ENCODE peak calls at places on chromosomes 5 and 9, in seven cellular contexts. V is HCT116, O is nephron progenitor cell, T is hepatocyte, H is cardiac fibroblast, K is omental fat pad, F is GM10248. X is an unnamed sample.

GRCh38 chr5:151648988-151649387 is 37.7 kb downstream of the SPARC start:
- DNase-seq in T (no peak), K (no peak), F (no peak), H (no peak), O (no peak), V (no peak), X (no peak)

GRCh38 chr5:132760043-132760420 is 12.8 kb downstream of the CCNI2 start:
- DNase-seq in K (no peak), V (no peak), T (no peak), F (no peak), O (no peak), H (no peak), X (no peak)

GRCh38 chr5:109053995-109054417 is 306.3 kb downstream of the FER start:
- DNase-seq in F (peak; percentile 13), T (no peak), V (no peak), H (peak; percentile 46), K (no peak), O (no peak), X (no peak)

GRCh38 chr5:1929108-1929991 is 46.6 kb upstream of the IRX4 start:
- DNase-seq in T (no peak), F (no peak), K (no peak), O (no peak), H (no peak), V (no peak), X (no peak)

GRCh38 chr5:10856646-10857332 is 95.8 kb upstream of the DAP start:
- DNase-seq in V (no peak), O (peak; percentile 88), H (peak; percentile 49), F (peak; percentile 43), T (peak; percentile 76), K (peak; percentile 33), X (peak; percentile 32)

GRCh38 chr9:14062449-14063187 is 251.3 kb downstream of the NFIB start:
- DNase-seq in T (no peak), F (no peak), O (no peak), V (no peak), K (no peak), H (peak; percentile 74), X (no peak)

GRCh38 chr9:16530669-16531461 is 339.6 kb downstream of the BNC2 start:
- DNase-seq in K (no peak), H (no peak), V (no peak), F (no peak), O (no peak), T (peak; percentile 22), X (no peak)

GRCh38 chr5:181191526-181192336 is 13.3 kb downstream of the TRIM7 start:
- DNase-seq in K (peak; percentile 91), O (peak; percentile 97), H (peak; percentile 96), F (peak; percentile 92), V (peak; percentile 89), T (peak; percentile 97), X (peak; percentile 99)

GRCh38 chr5:32223972-32224608 is 50.0 kb upstream of the GOLPH3 start:
- DNase-seq in H (peak; percentile 40), K (no peak), O (no peak), V (peak; percentile 24), F (no peak), T (peak; percentile 52), X (no peak)

GRCh38 chr5:157886796-157887380 is 27.9 kb upstream of the CLINT1 start:
- DNase-seq in T (no peak), F (no peak), K (no peak), H (no peak), O (no peak), V (no peak), X (no peak)

GRCh38 chr9:114958021-114958846 is 27.8 kb upstream of the TNFSF8 start:
- DNase-seq in V (no peak), O (no peak), T (no peak), K (no peak), F (no peak), H (peak; percentile 51), X (no peak)

GRCh38 chr5:179758905-179759304 is 26.3 kb downstream of the MAML1 start:
- DNase-seq in V (no peak), T (no peak), H (no peak), K (no peak), F (no peak), O (no peak), X (no peak)

GRCh38 chr9:17613723-17614122 is 34.9 kb downstream of the SH3GL2 start:
- DNase-seq in O (no peak), K (no peak), V (no peak), H (peak; percentile 30), T (no peak), F (no peak), X (no peak)

GRCh38 chr5:32712463-32713395 is 1.6 kb downstream of the NPR3 start:
- DNase-seq in V (no peak), K (no peak), F (no peak), H (peak; percentile 43), O (peak; percentile 20), T (no peak), X (no peak)

GRCh38 chr9:27340876-27341540 is 44.1 kb upstream of the EQTN start:
- DNase-seq in T (no peak), F (no peak), H (peak; percentile 28), V (no peak), K (no peak), O (peak; percentile 16), X (no peak)

GRCh38 chr9:133387680-133388079 is 11.5 kb downstream of the STKLD1 start:
- DNase-seq in H (no peak), F (no peak), K (no peak), O (no peak), V (no peak), T (no peak), X (no peak)

GRCh38 chr9:121302786-121303185 is 34.8 kb downstream of the GSN start:
- DNase-seq in T (no peak), H (no peak), K (no peak), V (no peak), F (no peak), O (no peak), X (no peak)

GRCh38 chr9:5438301-5439162 is 807 bp upstream of the PLGRKT start:
- DNase-seq in K (no peak), H (peak; percentile 59), V (no peak), F (peak; percentile 49), O (no peak), T (peak; percentile 18), X (peak; percentile 30)

GRCh38 chr5:133842846-133843725 is 125.3 kb downstream of the C5orf15 start:
- DNase-seq in V (no peak), T (no peak), H (no peak), K (no peak), O (no peak), F (no peak), X (no peak)

GRCh38 chr9:114861922-114862605 is 56.2 kb upstream of the TNFSF15 start:
- DNase-seq in T (no peak), V (no peak), F (no peak), H (no peak), O (no peak), K (no peak), X (no peak)

GRCh38 chr5:112219000-112219399 is 200.1 kb downstream of the EPB41L4A start:
- DNase-seq in K (no peak), T (no peak), H (no peak), O (no peak), F (no peak), V (no peak), X (no peak)

GRCh38 chr5:166509085-166509484 is 1782.4 kb upstream of the WWC1 start:
- DNase-seq in K (no peak), O (peak; percentile 43), F (no peak), H (peak; percentile 4), V (no peak), T (peak; percentile 62), X (no peak)

DNA sequence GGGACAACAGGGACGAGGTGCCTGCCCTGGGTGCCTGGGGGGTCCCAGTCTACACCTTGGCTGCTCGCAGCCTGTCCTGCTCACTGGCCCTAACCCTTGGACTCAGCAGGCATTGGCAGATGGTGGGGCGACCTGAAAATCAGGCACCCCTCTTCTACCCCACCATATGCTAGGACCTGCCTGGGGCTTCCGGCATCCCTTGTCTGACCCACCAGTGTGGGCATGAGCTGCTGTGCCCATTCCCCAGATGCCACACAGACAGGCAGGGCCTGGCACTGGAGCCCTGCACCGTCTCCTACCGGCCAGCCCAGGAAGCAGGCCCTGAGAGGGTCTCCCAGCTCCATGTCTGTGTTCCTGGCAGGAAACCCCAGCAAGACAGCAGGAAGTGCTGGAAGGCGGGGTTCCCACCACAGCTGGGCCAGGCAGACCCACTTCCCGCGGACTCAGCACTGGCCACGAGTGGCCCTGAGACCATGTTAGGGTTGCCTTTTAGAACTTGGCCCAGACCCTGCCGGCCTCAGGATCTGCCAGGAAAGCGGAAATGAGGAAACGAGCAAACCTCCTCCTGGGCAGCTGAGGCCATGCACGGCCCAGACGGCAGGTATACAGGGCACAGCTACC is 3.1 kb downstream of the NINJ1 start:
- DNase-seq in H (no peak), V (no peak), F (no peak), T (no peak), K (no peak), O (no peak), X (no peak)
- TF ChIP-seq CTCF in H (no peak), V (no peak), F (no peak), T (no peak), K (no peak), O (no peak), X (no peak)

DNA sequence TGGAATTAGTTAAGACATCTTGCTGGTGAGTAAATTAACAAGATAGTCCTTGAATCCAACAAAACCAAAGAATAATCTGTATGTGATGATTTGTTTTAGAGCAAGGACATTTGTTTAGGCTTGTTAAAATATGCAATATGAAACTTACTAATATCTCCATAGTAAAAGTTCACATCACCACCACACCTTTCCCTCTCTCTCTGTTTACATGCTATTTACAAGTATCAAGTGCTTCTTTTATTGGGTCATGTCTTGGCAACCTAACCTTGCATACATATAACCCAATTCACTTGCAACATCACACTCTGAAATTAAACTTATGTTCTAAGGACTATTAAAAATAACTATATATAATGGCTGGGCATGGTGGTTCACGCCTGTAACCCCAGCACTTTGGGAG is 161.3 kb downstream of the CCDC192 start:
- DNase-seq in O (no peak), F (no peak), V (no peak), K (no peak), H (no peak), T (no peak), X (no peak)
- TF ChIP-seq CTCF in O (no peak), F (no peak), V (no peak), K (no peak), H (no peak), T (no peak), X (no peak)

DNA sequence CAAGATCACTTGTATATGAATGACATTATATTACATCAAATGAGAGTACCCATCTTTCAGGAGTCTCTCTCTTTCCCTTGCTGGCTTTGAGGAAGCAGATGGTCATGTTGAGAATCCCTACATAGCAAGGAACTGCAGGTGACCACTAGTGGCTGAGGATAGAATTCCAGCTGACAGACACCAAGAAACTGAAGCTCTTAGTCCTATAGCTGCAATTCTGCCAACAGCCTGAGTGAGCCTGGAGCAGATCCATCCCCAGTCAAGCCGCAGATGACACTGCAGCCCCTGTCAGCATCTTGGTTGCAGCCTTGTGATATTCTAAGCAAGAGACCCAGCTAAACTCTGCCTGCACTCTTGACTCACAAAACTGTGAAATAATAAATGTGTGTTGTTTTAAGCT is 531.5 kb downstream of the CSNK1G3 start:
- DNase-seq in H (peak; percentile 11), O (no peak), F (no peak), V (peak; percentile 28), T (no peak), K (no peak), X (no peak)
- TF ChIP-seq CTCF in H (peak; percentile 17), O (no peak), F (no peak), V (peak; percentile 41), T (no peak), K (no peak), X (no peak)

DNA sequence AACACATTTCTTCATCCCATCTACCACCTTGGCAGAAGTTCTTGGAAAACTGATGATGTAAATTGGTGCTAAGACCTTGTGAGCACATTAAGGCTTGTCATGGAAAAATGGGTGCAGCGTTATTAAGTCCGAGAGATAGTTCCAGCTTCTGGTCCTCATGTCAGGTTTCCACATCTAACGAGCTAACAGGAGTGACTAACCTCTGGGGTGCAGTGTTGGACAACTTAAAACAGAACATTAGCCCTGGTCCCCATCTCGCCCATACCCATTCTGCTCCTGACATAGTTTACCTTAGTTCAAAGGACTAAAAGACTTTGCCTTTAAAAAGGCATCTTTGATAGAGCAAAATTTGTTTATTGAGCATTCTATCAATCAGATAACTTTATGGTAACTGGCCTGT is 128.0 kb downstream of the SLC1A3 start:
- DNase-seq in O (no peak), H (peak; percentile 55), T (peak; percentile 53), F (no peak), V (no peak), K (no peak), X (no peak)
- TF ChIP-seq CTCF in O (no peak), H (no peak), T (peak; percentile 39), F (no peak), V (no peak), K (no peak), X (no peak)

X was measured in natural killer cell.